ENCODE peak calls at places on chromosome 18, in six cellular contexts. F is HepG2, W is K562, Q is H1, N is GM12878, I is GM12892. C is an unnamed sample.

GRCh38 chr18:9613550-9614400 is 584 bp downstream of the PPP4R1 start:
- DNase-seq in F (peak), W (peak), Q (no peak), N (no peak), I (peak), C (peak)

GRCh38 chr18:13261658-13262357 is 43.2 kb downstream of the LDLRAD4 start:
- DNase-seq in F (no peak), W (no peak), Q (no peak), N (no peak), I (no peak), C (no peak)

GRCh38 chr18:13568443-13569392 is 157.6 kb downstream of the FAM210A start:
- DNase-seq in F (peak), W (no peak), Q (no peak), N (peak), I (peak), C (no peak)

GRCh38 chr18:907880-908512 is 3.3 kb downstream of the ADCYAP1 start:
- DNase-seq in F (no peak), W (no peak), Q (no peak), N (no peak), I (no peak), C (peak)

GRCh38 chr18:65091737-65092329 is 659.0 kb upstream of the CDH7 start:
- DNase-seq in F (peak), W (peak), Q (peak), N (no peak), I (no peak), C (no peak)

GRCh38 chr18:74494514-74494913 is 1.6 kb upstream of the CNDP2 start:
- DNase-seq in F (no peak), W (no peak), Q (no peak), N (no peak), I (no peak), C (no peak)

GRCh38 chr18:33369711-33370449 is 70.6 kb downstream of the CCDC178 start:
- DNase-seq in F (no peak), W (no peak), Q (no peak), N (no peak), I (no peak), C (no peak)

GRCh38 chr18:74803769-74804168 is 206.1 kb downstream of the ZNF407 start:
- DNase-seq in F (no peak), W (no peak), Q (no peak), N (no peak), I (no peak), C (no peak)

GRCh38 chr18:32135595-32135994 is 43.9 kb downstream of the RNF138 start:
- DNase-seq in F (no peak), W (no peak), Q (no peak), N (no peak), I (no peak), C (no peak)

GRCh38 chr18:389658-390357 is 110.7 kb downstream of the COLEC12 start:
- DNase-seq in F (no peak), W (no peak), Q (no peak), N (peak), I (no peak), C (no peak)

GRCh38 chr18:31454066-31454708 is 6.6 kb downstream of the DSG3 start:
- DNase-seq in F (peak), W (no peak), Q (no peak), N (no peak), I (no peak), C (no peak)

GRCh38 chr18:68478246-68478645 is 236.7 kb downstream of the TMX3 start:
- DNase-seq in F (no peak), W (no peak), Q (no peak), N (no peak), I (no peak), C (no peak)

GRCh38 chr18:68475911-68476310 is 239.0 kb downstream of the TMX3 start:
- DNase-seq in F (no peak), W (no peak), Q (no peak), N (no peak), I (no peak), C (no peak)

GRCh38 chr18:68484241-68484640 is 230.7 kb downstream of the TMX3 start:
- DNase-seq in F (no peak), W (no peak), Q (no peak), N (no peak), I (no peak), C (no peak)

GRCh38 chr18:68482815-68483214 is 232.1 kb downstream of the TMX3 start:
- DNase-seq in F (no peak), W (no peak), Q (no peak), N (no peak), I (no peak), C (no peak)

DNA sequence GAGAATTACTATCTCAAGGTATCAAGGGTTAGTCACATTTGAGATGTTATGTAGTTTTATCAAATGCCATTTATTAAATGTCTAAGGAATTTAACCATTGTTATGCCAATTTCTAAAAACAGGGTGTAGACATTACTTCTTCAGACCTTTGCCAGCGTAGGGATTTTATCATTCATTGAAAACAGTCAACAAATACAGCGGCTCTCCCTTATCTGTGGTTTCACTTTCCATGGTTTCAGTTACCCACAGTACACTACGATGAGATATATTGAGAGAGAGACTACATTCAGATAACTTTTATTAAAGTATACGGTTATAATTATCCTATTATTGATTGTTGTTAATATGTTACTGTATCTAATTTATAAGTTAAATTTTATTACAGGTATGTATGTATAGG is 234.7 kb downstream of the TMX3 start:
- DNase-seq in F (no peak), W (no peak), Q (no peak), N (no peak), I (no peak), C (no peak)
- TF ChIP-seq TAF1 in F (no peak), W (no peak), Q (no peak), N (no peak), I (no peak), C (no peak)

DNA sequence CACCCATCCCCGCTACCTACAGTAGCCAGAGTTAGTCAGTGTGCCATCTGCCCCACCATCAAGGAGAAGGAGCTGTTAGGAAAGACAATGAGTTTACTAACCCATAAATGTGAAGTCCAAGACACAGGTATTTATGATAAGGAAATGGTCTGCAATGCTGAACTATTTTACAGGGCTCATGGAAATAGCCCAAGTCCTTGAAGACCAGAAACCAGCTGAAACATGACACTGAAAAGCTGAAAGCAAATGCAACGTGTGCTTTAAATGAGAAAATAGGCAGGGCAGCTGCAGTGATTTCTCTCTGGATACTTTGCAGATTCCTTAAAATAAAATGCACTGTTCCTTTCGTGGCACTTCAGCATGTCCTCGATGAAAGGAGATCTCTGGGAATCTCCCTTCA is 256.4 kb upstream of the TCF4 start:
- DNase-seq in F (no peak), W (no peak), Q (no peak), N (no peak), I (no peak), C (no peak)
- TF ChIP-seq TAF1 in F (no peak), W (no peak), Q (no peak), N (no peak), I (no peak), C (no peak)

DNA sequence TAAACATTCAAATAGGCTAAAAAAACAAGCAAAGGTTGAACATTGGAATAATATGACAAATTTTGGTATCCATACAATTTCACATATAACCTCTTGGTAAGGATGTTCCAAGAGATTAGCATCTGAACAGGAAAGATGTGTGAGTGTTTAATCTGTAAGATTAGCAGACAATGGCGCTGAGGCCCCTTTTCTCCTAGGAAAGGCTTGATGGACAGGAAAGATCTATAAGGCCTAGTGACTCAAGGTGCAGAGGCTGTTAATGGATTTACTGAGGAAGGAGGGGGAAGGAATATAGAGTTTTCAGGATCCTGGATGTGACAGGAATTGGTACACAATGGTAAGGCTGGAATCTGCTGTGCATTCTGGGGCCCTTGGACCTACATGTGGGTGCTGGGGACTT is 48.1 kb upstream of the SMAD2 start:
- DNase-seq in F (no peak), W (no peak), Q (no peak), N (no peak), I (no peak), C (no peak)
- TF ChIP-seq TAF1 in F (no peak), W (no peak), Q (no peak), N (no peak), I (no peak), C (no peak)

GRCh38 chr18:50158866-50159653 is 35.9 kb downstream of the MYO5B start:
- DNase-seq in F (no peak), W (no peak), Q (no peak), N (no peak), I (no peak), C (no peak)

GRCh38 chr18:50159654-50160046 is 35.3 kb downstream of the MYO5B start:
- DNase-seq in F (no peak), W (no peak), Q (no peak), N (no peak), I (no peak), C (no peak)

GRCh38 chr18:50163505-50163904 is 31.4 kb downstream of the MYO5B start:
- DNase-seq in F (no peak), W (no peak), Q (no peak), N (no peak), I (no peak), C (no peak)

GRCh38 chr18:50162486-50163304 is 32.3 kb downstream of the MYO5B start:
- DNase-seq in F (no peak), W (no peak), Q (no peak), N (no peak), I (no peak), C (no peak)

DNA sequence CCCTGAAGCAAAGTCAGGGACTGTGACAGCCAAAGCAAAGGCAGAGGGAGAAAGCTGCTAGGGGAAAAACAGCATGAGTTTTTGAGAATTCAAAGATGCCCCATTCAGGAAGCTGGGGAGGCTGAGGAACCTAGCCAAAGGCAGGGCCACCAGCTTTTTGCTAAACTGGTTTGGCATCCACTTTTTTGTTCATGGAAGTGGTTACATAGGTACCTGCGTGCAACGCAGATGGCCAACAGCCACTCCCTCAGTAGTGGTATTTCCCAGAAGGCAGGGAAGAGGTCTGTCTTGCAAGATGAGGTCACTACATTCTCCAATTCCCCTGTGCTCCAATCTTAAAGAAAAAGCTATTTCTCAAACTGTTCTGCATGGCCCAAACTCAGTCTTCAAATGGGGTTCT is 33.1 kb downstream of the MYO5B start:
- DNase-seq in F (no peak), W (no peak), Q (no peak), N (no peak), I (no peak), C (no peak)
- TF ChIP-seq TAF1 in F (no peak), W (no peak), Q (no peak), N (no peak), I (no peak), C (no peak)

GRCh38 chr18:51447351-51447896 is 249.9 kb upstream of the MEX3C start:
- DNase-seq in F (no peak), W (no peak), Q (no peak), N (no peak), I (no peak), C (no peak)
- TF ChIP-seq TAF1 in F (no peak), W (no peak), Q (no peak), N (no peak), I (no peak), C (no peak)

DNA sequence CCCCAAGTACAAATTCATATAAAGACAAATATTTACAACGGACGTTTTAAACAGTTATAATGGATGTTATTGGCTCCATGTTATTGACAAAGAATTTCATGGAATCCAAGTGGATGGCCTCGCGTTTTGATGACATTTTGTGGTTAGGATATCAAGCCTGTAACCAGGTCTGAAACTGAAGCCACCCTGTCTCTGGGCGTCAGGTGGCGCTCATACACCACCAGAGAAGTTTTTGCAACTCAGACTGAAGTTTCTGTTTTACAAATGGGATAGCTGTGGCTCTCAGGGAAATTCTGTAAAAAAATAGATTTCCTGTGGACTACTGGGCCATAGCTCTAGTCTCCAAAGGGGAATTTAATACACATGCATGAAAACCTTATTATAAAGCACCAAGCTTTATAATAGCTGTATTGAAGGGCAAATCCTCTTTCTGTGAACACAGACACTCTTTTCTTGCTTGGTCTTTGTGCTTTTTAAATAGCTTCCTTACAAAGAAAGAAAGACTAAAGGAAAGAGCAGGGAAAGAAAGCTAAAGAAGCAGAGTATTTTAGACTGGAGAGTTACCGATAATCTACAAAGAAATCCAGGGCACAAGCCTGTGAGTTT is 86.7 kb downstream of the C18orf54 start:
- DNase-seq in F (peak), W (peak), Q (peak), N (no peak), I (no peak), C (peak)
- TF ChIP-seq TAF1 in F (no peak), W (no peak), Q (no peak), N (no peak), I (no peak), C (no peak)

DNA sequence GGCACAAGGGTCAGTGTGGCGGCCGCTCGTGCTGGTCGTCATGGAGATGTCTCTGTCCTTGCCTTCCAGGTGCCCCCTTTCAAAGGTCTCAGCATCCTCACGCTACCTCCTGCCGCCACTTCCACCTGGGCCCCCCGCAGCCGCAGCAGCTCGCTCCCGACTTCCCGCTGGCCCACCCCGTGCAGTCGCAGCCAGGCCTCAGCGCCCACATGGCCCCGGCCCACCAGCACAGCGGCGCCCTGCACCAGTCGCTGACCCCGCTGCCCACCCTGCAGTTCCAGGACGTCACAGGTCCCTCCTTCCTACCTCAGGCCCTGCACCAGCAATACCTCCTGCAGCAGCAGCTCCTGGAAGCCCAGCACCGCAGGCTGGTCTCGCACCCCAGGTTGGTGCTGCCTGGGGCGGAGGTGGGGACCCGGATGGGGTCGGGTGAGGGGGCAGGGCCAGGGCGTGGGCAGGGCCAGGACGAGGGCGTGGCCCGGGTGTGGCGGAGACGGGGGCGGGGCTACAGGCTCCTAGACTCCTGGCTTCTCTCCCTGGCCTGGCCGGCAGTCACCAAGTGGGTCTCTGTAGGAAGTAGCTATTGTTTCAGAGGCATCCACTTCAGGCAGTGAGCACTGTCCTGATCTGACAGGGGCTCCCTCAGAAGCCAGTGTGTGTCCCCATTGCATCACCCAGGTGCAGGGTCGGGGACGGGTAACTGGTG is 223.7 kb downstream of the LOXHD1 start:
- DNase-seq in F (no peak), W (no peak), Q (peak), N (no peak), I (no peak), C (no peak)
- TF ChIP-seq TAF1 in F (no peak), W (no peak), Q (peak), N (no peak), I (no peak), C (no peak)

GRCh38 chr18:3100498-3101132 is 87.7 kb upstream of the LPIN2 start:
- DNase-seq in F (peak), W (no peak), Q (no peak), N (no peak), I (no peak), C (no peak)
- TF ChIP-seq TAF1 in F (no peak), W (no peak), Q (no peak), N (no peak), I (no peak), C (no peak)

C was measured in GM12891.